ENCODE peak calls at places on chromosome 5, in nine cellular contexts. C, X, J, K, F, R, T, Z and P are unnamed samples.

GRCh38 chr5:86885011-86885410 is 267.3 kb downstream of the COX7C start:
- DNase-seq in J (no peak), R (no peak), T (no peak), C (no peak), F (no peak), K (no peak), Z (no peak), X (no peak), P (no peak)

GRCh38 chr5:133844836-133845235 is 123.6 kb downstream of the C5orf15 start:
- DNase-seq in T (no peak), X (no peak), F (no peak), R (no peak), Z (no peak), J (no peak), K (no peak), C (no peak), P (no peak)

GRCh38 chr5:113922343-113922742 is 408.8 kb downstream of the YTHDC2 start:
- DNase-seq in J (no peak), F (no peak), X (no peak), K (no peak), T (no peak), Z (no peak), R (no peak), C (no peak), P (no peak)

GRCh38 chr5:54754420-54754819 is 231.0 kb downstream of the ESM1 start:
- DNase-seq in T (no peak), F (no peak), R (no peak), Z (no peak), K (no peak), J (no peak), X (no peak), C (no peak), P (no peak)

GRCh38 chr5:125251703-125252102 is 505.3 kb upstream of the ZNF608 start:
- DNase-seq in C (no peak), X (no peak), Z (no peak), R (no peak), F (no peak), K (no peak), J (no peak), T (no peak), P (no peak)

GRCh38 chr5:1765141-1765879 is 34.3 kb downstream of the MRPL36 start:
- DNase-seq in J (peak; percentile 33), T (no peak), C (peak; percentile 49), F (no peak), X (no peak), K (no peak), R (no peak), Z (no peak), P (peak; percentile 66)

GRCh38 chr5:143019157-143019556 is 249.0 kb downstream of the ARHGAP26 start:
- DNase-seq in X (no peak), R (no peak), T (no peak), Z (no peak), K (no peak), C (peak; percentile 47), J (no peak), F (no peak), P (no peak)

GRCh38 chr5:19886123-19886921 is 101.7 kb downstream of the CDH18 start:
- DNase-seq in X (no peak), K (peak; percentile 79), R (no peak), T (no peak), Z (peak; percentile 61), F (no peak), J (no peak), C (no peak), P (no peak)

GRCh38 chr5:119402081-119402480 is 46.3 kb downstream of the TNFAIP8 start:
- DNase-seq in R (no peak), X (no peak), Z (no peak), F (no peak), T (no peak), J (no peak), K (no peak), C (no peak), P (no peak)

GRCh38 chr5:34722183-34722582 is 66.1 kb downstream of the RAI14 start:
- DNase-seq in X (no peak), J (no peak), T (no peak), C (no peak), K (no peak), F (no peak), Z (no peak), R (no peak), P (no peak)

GRCh38 chr5:124591583-124591982 is 154.9 kb downstream of the ZNF608 start:
- DNase-seq in T (no peak), R (no peak), K (no peak), C (no peak), F (no peak), X (no peak), J (no peak), Z (no peak), P (no peak)

GRCh38 chr5:75611324-75612210 is at the start of gene ANKDD1B:
- DNase-seq in X (peak; percentile 59), C (peak; percentile 25), J (peak; percentile 77), K (peak; percentile 77), T (peak; percentile 28), F (peak; percentile 41), Z (peak; percentile 57), R (peak; percentile 54), P (peak; percentile 90)

GRCh38 chr5:80958611-80959010 is 1.6 kb upstream of the RASGRF2 start:
- DNase-seq in J (no peak), Z (no peak), F (no peak), R (no peak), C (no peak), K (no peak), X (no peak), T (no peak), P (no peak)

GRCh38 chr5:137122075-137122474 is 377.1 kb downstream of the SPOCK1 start:
- DNase-seq in X (no peak), Z (peak; percentile 35), R (peak; percentile 41), K (peak; percentile 85), F (no peak), J (no peak), T (no peak), C (no peak), P (no peak)

GRCh38 chr5:15009420-15009819 is 137.8 kb upstream of the ANKH start:
- DNase-seq in K (peak; percentile 87), R (peak; percentile 75), Z (peak; percentile 82), J (no peak), C (no peak), T (no peak), X (no peak), F (no peak), P (no peak)

GRCh38 chr5:171806976-171807823 is 21.6 kb downstream of the SMIM23 start:
- DNase-seq in K (peak; percentile 11), Z (no peak), R (no peak), X (no peak), F (no peak), J (no peak), C (no peak), T (no peak), P (no peak)

GRCh38 chr5:134902071-134902801 is 2.7 kb upstream of the PCBD2 start:
- DNase-seq in F (no peak), J (no peak), X (no peak), T (no peak), K (peak; percentile 14), Z (no peak), C (peak; percentile 70), R (no peak), P (no peak)

GRCh38 chr5:37776826-37777225 is 63.0 kb downstream of the GDNF start:
- DNase-seq in R (no peak), T (no peak), J (no peak), F (no peak), Z (peak; percentile 92), X (no peak), C (no peak), K (peak; percentile 78), P (no peak)

DNA sequence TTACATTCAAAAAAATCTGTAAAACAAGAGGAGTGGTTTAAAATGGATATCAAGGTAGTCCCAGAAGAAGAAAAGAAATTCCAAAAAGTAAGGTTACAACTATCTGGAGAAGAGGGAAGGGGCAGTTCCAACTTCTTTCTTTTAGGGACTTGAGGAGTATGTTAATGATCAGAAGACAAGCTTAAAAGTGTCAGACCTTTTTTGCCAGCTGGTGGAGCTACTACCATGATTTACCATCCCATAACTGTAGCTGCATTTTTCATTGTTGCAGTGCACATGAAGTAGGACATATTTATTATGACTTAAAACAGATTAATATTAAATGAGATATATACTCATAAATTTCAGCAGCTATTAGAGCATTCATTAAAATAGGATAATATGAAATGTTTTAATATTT is 158.5 kb upstream of the RGS7BP start:
- DNase-seq in F (no peak), R (no peak), K (peak; percentile 26), Z (peak; percentile 2), C (no peak), T (peak; percentile 14), J (no peak), X (no peak), P (no peak)
- TF ChIP-seq CTCF in F (no peak), R (no peak), K (no peak), Z (no peak), C (no peak), T (no peak), J (no peak), X (no peak), P (peak; percentile 61)

GRCh38 chr5:145161384-145161783 is 673.8 kb downstream of the PRELID2 start:
- DNase-seq in J (no peak), T (no peak), Z (no peak), X (no peak), C (no peak), K (no peak), F (no peak), R (no peak), P (no peak)
- TF ChIP-seq CTCF in J (no peak), T (no peak), Z (no peak), X (no peak), C (no peak), K (no peak), F (no peak), R (no peak), P (no peak)

GRCh38 chr5:111072949-111073682 is 1.6 kb downstream of the TSLP start:
- DNase-seq in T (peak; percentile 74), J (peak; percentile 63), X (peak; percentile 77), F (peak; percentile 16), Z (peak; percentile 47), K (peak; percentile 44), C (peak; percentile 30), R (peak; percentile 64), P (peak; percentile 72)
- TF ChIP-seq CTCF in T (peak; percentile 17), J (no peak), X (no peak), F (no peak), Z (no peak), K (no peak), C (peak; percentile 8), R (no peak), P (peak; percentile 38)

GRCh38 chr5:28927559-28928326 is 1889.4 kb upstream of the CDH9 start:
- DNase-seq in T (no peak), X (no peak), K (no peak), Z (no peak), J (no peak), F (no peak), R (no peak), C (no peak), P (peak; percentile 85)
- TF ChIP-seq CTCF in T (no peak), X (no peak), K (no peak), Z (no peak), J (no peak), F (no peak), R (no peak), C (no peak), P (no peak)